ENCODE peak calls at places on chromosome 11, in six cellular contexts. Y is left ventricle myocardium inferior, G is uterus, V is cardiac muscle cell, B is fibroblast of lung, C is IMR-90. M is an unnamed sample.
A peak's percentile ranks its signal among the peaks of the same experiment; 100 is the strongest.

GRCh38 chr11:8693555-8693954 is 11.0 kb downstream of the RPL27A start:
- DNase-seq in Y (no peak), G (peak; percentile 10), V (no peak), B (no peak), C (no peak), M (no peak)

GRCh38 chr11:45179686-45180085 is 33.2 kb downstream of the PRDM11 start:
- DNase-seq in Y (no peak), G (no peak), V (no peak), B (no peak), C (no peak), M (no peak)

GRCh38 chr11:124384399-124384798 is at the start of gene OR8B2:
- DNase-seq in Y (no peak), G (no peak), V (no peak), B (no peak), C (no peak), M (no peak)

GRCh38 chr11:118012083-118012669 is 26.0 kb downstream of the IL10RA start:
- DNase-seq in Y (no peak), G (no peak), V (no peak), B (peak; percentile 15), C (peak; percentile 1), M (no peak)

GRCh38 chr11:123800041-123800440 is 6.1 kb downstream of the OR6M1 start:
- DNase-seq in Y (no peak), G (no peak), V (no peak), B (no peak), C (no peak), M (no peak)

GRCh38 chr11:74123008-74123448 is 47.8 kb downstream of the C2CD3 start:
- DNase-seq in Y (no peak), G (no peak), V (no peak), B (peak; percentile 37), C (peak; percentile 35), M (no peak)

GRCh38 chr11:102794382-102794781 is 3.6 kb downstream of the MMP1 start:
- DNase-seq in Y (no peak), G (no peak), V (peak; percentile 19), B (peak; percentile 14), C (peak; percentile 50), M (peak; percentile 95)

GRCh38 chr11:128933481-128934178 is 9.0 kb downstream of the TP53AIP1 start:
- DNase-seq in Y (no peak), G (no peak), V (peak; percentile 66), B (no peak), C (no peak), M (no peak)

GRCh38 chr11:7905961-7906429 is 25.1 kb downstream of the OR10A6 start:
- DNase-seq in Y (no peak), G (no peak), V (no peak), B (no peak), C (no peak), M (no peak)

GRCh38 chr11:114598461-114598860 is 2.9 kb upstream of the NXPE4 start:
- DNase-seq in Y (no peak), G (no peak), V (no peak), B (no peak), C (no peak), M (no peak)

GRCh38 chr11:111409915-111410314 is 30.8 kb upstream of the POU2AF1 start:
- DNase-seq in Y (no peak), G (no peak), V (no peak), B (no peak), C (no peak), M (no peak)

GRCh38 chr11:29628584-29628983 is 388.2 kb downstream of the KCNA4 start:
- DNase-seq in Y (no peak), G (no peak), V (no peak), B (no peak), C (no peak), M (no peak)

GRCh38 chr11:106391771-106392412 is 314.4 kb downstream of the AASDHPPT start:
- DNase-seq in Y (no peak), G (no peak), V (no peak), B (peak; percentile 82), C (peak; percentile 68), M (peak; percentile 27)

GRCh38 chr11:114059278-114059983 is at the start of gene ZBTB16:
- DNase-seq in Y (peak; percentile 93), G (peak; percentile 91), V (peak; percentile 87), B (no peak), C (no peak), M (peak; percentile 90)

GRCh38 chr11:50246183-50246582 is 213.5 kb downstream of the OR4C45 start:
- DNase-seq in Y (no peak), G (no peak), V (no peak), B (no peak), C (no peak), M (no peak)
- H3K9me3 ChIP-seq in Y (no peaks in the 10 kb centered on the region), G (no peaks in the 10 kb centered on the region), V (no peaks in the 10 kb centered on the region), B (no peaks in the 10 kb centered on the region), C (peaks cover 13% of the 10 kb centered on the region), M (peaks cover 44% of the 10 kb centered on the region)

GRCh38 chr11:78188809-78189724 is at the start of gene USP35:
- DNase-seq in Y (no peak), G (no peak), V (no peak), B (no peak), C (no peak), M (no peak)

GRCh38 chr11:78190374-78190773 is 1.7 kb downstream of the USP35 start:
- DNase-seq in Y (no peak), G (no peak), V (no peak), B (no peak), C (no peak), M (no peak)

GRCh38 chr11:78189851-78190250 is 1.1 kb downstream of the USP35 start:
- DNase-seq in Y (no peak), G (no peak), V (no peak), B (no peak), C (no peak), M (no peak)

GRCh38 chr11:78187366-78188011 is 937 bp downstream of the KCTD21 start:
- DNase-seq in Y (no peak), G (no peak), V (no peak), B (no peak), C (no peak), M (no peak)

DNA sequence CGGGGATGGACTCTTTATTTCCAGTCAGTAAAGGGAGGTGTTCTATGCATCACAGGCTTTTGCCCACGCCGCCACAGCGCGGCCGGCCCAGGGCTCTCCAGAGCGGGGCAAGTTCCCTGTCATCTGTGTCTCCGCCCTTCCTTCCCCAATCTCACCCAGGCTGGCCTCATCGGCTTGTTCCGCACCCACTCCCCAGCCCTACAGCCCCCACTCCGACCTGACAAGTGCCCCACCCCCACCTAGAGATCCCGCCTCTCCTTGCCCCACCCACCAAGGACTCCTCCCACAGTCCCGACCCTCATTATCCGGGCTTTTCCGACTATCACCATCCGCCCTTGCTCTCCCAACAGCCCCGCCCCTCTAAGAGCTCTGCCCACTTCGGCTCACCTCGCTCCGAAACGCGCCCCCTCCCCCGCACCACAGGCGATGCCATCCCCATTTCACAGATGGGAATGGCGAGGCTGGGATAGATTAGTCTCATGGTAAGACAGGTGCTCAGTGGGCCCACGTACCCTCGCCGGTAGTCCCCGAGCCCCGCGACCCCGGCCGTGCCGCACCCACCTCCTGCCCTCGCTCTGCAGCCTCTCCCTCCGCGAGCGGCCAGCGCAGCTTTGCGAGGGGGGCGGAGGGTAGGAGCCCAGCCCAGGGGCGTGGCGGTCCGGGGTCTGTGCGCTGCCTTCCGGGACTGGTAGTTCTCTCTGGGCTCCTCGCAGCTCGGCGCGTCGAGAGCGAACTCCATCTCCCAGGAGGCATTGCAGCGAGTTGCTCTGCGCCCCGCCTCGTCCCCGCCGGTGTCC is at the start of gene KCTD21:
- DNase-seq in Y (peak; percentile 98), G (peak; percentile 96), V (peak; percentile 99), B (peak; percentile 97), C (peak; percentile 96), M (peak; percentile 99)
- TF ChIP-seq CTCF in Y (no peak), G (no peak), V (no peak), B (no peak), C (no peak), M (no peak)

DNA sequence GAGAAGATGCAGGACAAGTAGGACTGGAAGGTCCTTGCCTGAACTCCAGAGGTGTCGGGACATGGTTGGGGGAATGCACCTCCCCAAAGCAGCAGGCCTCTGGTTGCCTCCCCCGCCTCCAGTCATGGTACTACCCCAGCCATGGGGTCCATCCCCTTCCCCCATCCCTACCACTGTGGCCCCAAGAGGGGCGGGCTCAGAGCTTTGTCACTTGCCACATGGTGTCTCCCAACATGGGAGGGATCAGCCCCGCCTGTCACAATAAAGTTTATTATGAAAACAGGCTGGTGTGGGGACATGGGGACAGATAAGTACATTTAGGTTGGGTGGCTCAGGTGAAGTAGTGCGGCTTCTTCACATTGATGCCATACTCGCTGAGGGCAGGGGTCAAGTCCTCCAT is 1.4 kb downstream of the TAF10 start:
- DNase-seq in Y (no peak), G (peak; percentile 39), V (no peak), B (no peak), C (no peak), M (no peak)
- H3K4me3 ChIP-seq in Y (peak overlapping the region; percentile 83), G (no peak overlapping the region), V (no peak overlapping the region), B (peak overlapping the region; percentile 80), C (no peak overlapping the region), M (no peak overlapping the region)

GRCh38 chr11:70857885-70858284 is 394.5 kb downstream of the SHANK2 start:
- DNase-seq in Y (no peak), G (no peak), V (no peak), B (no peak), C (no peak), M (no peak)

GRCh38 chr11:70862093-70862492 is 390.3 kb downstream of the SHANK2 start:
- DNase-seq in Y (no peak), G (no peak), V (no peak), B (no peak), C (no peak), M (no peak)

GRCh38 chr11:70860855-70861254 is 391.5 kb downstream of the SHANK2 start:
- DNase-seq in Y (no peak), G (no peak), V (no peak), B (no peak), C (no peak), M (no peak)

GRCh38 chr11:70861534-70861933 is 390.8 kb downstream of the SHANK2 start:
- DNase-seq in Y (no peak), G (no peak), V (no peak), B (no peak), C (no peak), M (no peak)

DNA sequence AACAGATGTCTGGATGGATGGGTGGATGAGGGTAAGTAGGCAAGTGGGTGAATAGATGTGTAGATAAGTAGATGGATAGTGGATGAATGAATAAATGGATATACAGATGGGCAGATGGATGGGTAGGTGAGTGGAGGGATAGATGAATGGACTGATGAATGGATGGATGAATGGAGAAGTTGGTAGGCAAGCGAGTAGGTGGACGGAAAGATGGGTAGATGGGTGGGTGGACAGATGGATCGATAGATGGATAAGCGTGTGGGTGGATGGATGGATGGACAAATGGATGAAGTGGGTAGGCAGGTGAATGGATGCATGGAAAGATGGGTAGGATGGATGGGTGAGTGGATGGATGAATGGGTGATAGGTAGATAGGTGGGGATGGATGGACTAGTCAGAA is 393.2 kb downstream of the SHANK2 start:
- DNase-seq in Y (no peak), G (no peak), V (no peak), B (no peak), C (no peak), M (no peak)
- H3K9me3 ChIP-seq in Y (no peaks in the 10 kb centered on the region), G (no peaks in the 10 kb centered on the region), V (no peaks in the 10 kb centered on the region), B (no peaks in the 10 kb centered on the region), C (peaks cover 2% of the 10 kb centered on the region), M (no peaks in the 10 kb centered on the region)

GRCh38 chr11:18775492-18776292 is 15.9 kb downstream of the PTPN5 start:
- DNase-seq in Y (peak; percentile 28), G (no peak), V (peak; percentile 80), B (no peak), C (peak; percentile 31), M (peak; percentile 55)
- TF ChIP-seq CTCF in Y (peak; percentile 69), G (no peak), V (peak; percentile 80), B (peak; percentile 64), C (peak; percentile 54), M (peak; percentile 83)

M was measured in A673.